ENCODE peak calls at places on chromosome 18, in five cellular contexts. F, G, C, E and K are unnamed samples.

GRCh38 chr18:56233595-56233994 is 404.8 kb downstream of the TXNL1 start:
- DNase-seq in F (peak; percentile 68), C (no peak), E (no peak), G (no peak), K (peak; percentile 7)

GRCh38 chr18:25685088-25685487 is 333.1 kb upstream of the ZNF521 start:
- DNase-seq in G (no peak), F (no peak), E (no peak), C (no peak), K (no peak)

GRCh38 chr18:75211002-75211621 is 515 bp downstream of the TSHZ1 start:
- DNase-seq in G (no peak), C (peak; percentile 38), F (no peak), E (no peak), K (no peak)

GRCh38 chr18:56542488-56542887 is 95.9 kb downstream of the TXNL1 start:
- DNase-seq in F (no peak), C (no peak), G (no peak), E (no peak), K (no peak)

GRCh38 chr18:76487782-76488181 is 7.3 kb downstream of the ZNF516 start:
- DNase-seq in E (peak; percentile 17), C (no peak), F (no peak), G (no peak), K (no peak)

GRCh38 chr18:77807650-77808049 is 558.0 kb downstream of the GALR1 start:
- DNase-seq in E (no peak), C (no peak), G (no peak), F (no peak), K (no peak)

GRCh38 chr18:75438891-75439290 is 11.4 kb upstream of the SMIM21 start:
- DNase-seq in F (no peak), E (no peak), C (no peak), G (no peak), K (no peak)

GRCh38 chr18:69774831-69775230 is 172.8 kb downstream of the CD226 start:
- DNase-seq in C (no peak), F (no peak), G (no peak), E (no peak), K (no peak)

GRCh38 chr18:78296152-78296551 is 683.5 kb upstream of the SALL3 start:
- DNase-seq in C (no peak), E (no peak), G (no peak), F (no peak), K (no peak)

GRCh38 chr18:69383191-69383590 is 17.5 kb upstream of the DOK6 start:
- DNase-seq in C (no peak), E (no peak), G (no peak), F (no peak), K (no peak)

GRCh38 chr18:31498450-31499156 is 626 bp downstream of the DSG2 start:
- DNase-seq in C (no peak), E (no peak), G (no peak), F (no peak), K (no peak)

GRCh38 chr18:6557470-6558245 is 142.9 kb upstream of the L3MBTL4 start:
- DNase-seq in C (no peak), F (no peak), G (no peak), E (peak; percentile 63), K (no peak)

GRCh38 chr18:68840554-68841263 is 42.8 kb downstream of the CCDC102B start:
- DNase-seq in C (no peak), E (no peak), F (peak; percentile 80), G (no peak), K (peak; percentile 48)

GRCh38 chr18:26057208-26057821 is 33.1 kb downstream of the SS18 start:
- DNase-seq in G (no peak), F (peak; percentile 10), E (no peak), C (no peak), K (no peak)

GRCh38 chr18:26322892-26323653 is 96.8 kb downstream of the TAF4B start:
- DNase-seq in G (no peak), E (no peak), F (no peak), C (no peak), K (no peak)

GRCh38 chr18:22045221-22045918 is 124.0 kb upstream of the GATA6 start:
- DNase-seq in C (no peak), F (no peak), E (no peak), G (no peak), K (no peak)

GRCh38 chr18:47409519-47409918 is 158.1 kb upstream of the SKOR2 start:
- DNase-seq in F (no peak), E (no peak), C (no peak), G (no peak), K (no peak)

GRCh38 chr18:67363694-67364093 is 152.8 kb downstream of the DSEL start:
- DNase-seq in G (no peak), C (no peak), F (no peak), E (no peak), K (no peak)

GRCh38 chr18:29157905-29158304 is 981.0 kb upstream of the CDH2 start:
- DNase-seq in E (no peak), F (no peak), G (no peak), C (no peak), K (no peak)

GRCh38 chr18:35153609-35154273 is 87.1 kb upstream of the ZNF397 start:
- DNase-seq in E (no peak), C (no peak), G (no peak), F (no peak), K (no peak)

GRCh38 chr18:32899819-32900218 is 127.0 kb upstream of the KLHL14 start:
- DNase-seq in G (no peak), E (no peak), C (no peak), F (no peak), K (no peak)

GRCh38 chr18:79791141-79791972 is 6.4 kb upstream of the KCNG2 start:
- DNase-seq in F (peak; percentile 95), G (peak; percentile 81), C (no peak), E (no peak), K (peak; percentile 32)

GRCh38 chr18:28178720-28179119 is 1.8 kb upstream of the CDH2 start:
- DNase-seq in C (no peak), G (no peak), F (no peak), E (no peak), K (no peak)

GRCh38 chr18:48806551-48807261 is 144.1 kb downstream of the SMAD7 start:
- DNase-seq in G (peak; percentile 78), C (peak; percentile 24), F (no peak), E (no peak), K (no peak)

GRCh38 chr18:13278231-13278630 is 59.7 kb downstream of the LDLRAD4 start:
- DNase-seq in G (no peak), E (no peak), F (no peak), C (no peak), K (no peak)

GRCh38 chr18:36662000-36662399 is 166.8 kb downstream of the TPGS2 start:
- DNase-seq in C (no peak), G (no peak), E (peak; percentile 21), F (no peak), K (no peak)

GRCh38 chr18:36066731-36067117 is 635 bp downstream of the RPRD1A start:
- DNase-seq in E (no peak), F (no peak), G (no peak), C (no peak), K (no peak)

GRCh38 chr18:36378194-36378593 is 80.7 kb downstream of the FHOD3 start:
- DNase-seq in E (peak; percentile 38), F (no peak), C (no peak), G (no peak), K (no peak)

GRCh38 chr18:68428026-68428425 is 286.9 kb downstream of the TMX3 start:
- DNase-seq in F (peak; percentile 79), E (peak; percentile 8), G (no peak), C (no peak), K (peak; percentile 65)

GRCh38 chr18:25283769-25284168 is 68.2 kb downstream of the ZNF521 start:
- DNase-seq in C (no peak), G (no peak), E (no peak), F (no peak), K (no peak)

GRCh38 chr18:79585395-79586370 is 93.9 kb upstream of the CTDP1 start:
- DNase-seq in C (no peak), G (no peak), E (no peak), F (no peak), K (no peak)

GRCh38 chr18:10499230-10499629 is 26.6 kb upstream of the NAPG start:
- DNase-seq in C (no peak), F (no peak), G (no peak), E (no peak), K (no peak)

GRCh38 chr18:60235164-60235563 is 137.4 kb downstream of the MC4R start:
- DNase-seq in E (no peak), G (no peak), F (no peak), C (no peak), K (no peak)

GRCh38 chr18:48161201-48161910 is 230.9 kb upstream of the SMAD2 start:
- DNase-seq in G (peak; percentile 79), F (no peak), C (peak; percentile 53), E (peak; percentile 76), K (no peak)

GRCh38 chr18:37458697-37459096 is 106.9 kb downstream of the CELF4 start:
- DNase-seq in G (no peak), C (no peak), F (no peak), E (no peak), K (no peak)

GRCh38 chr18:10851824-10852225 is 297.5 kb downstream of the PIEZO2 start:
- DNase-seq in C (no peak), F (peak; percentile 33), G (no peak), E (no peak), K (peak; percentile 6)

DNA sequence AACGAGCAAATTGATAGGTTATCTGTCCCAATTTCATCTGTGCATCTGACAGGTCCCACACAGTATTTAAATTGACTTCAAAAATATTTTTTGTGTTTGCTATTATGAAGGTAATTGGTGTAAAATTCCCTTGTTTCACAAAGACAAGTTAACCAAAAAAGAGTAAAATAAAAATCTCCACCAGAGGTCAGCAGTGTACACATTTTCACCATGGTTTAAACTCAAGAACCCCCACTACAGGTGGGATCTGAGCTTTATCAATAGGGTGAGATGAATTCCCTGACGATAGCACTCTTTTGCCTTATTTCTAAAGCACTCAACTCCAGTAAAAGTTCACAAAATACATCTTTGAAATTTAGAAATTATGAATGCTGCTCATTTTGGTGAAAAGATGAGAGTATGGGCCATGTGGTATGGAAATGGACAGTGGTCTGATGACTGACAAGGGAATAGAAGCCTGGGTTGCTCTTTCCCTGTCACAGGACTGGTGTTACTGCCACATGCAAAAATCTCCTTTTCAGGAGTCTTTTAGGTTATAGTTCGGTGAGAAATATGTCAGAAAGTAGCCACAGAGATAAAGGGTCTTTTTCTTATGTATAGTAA is 68.0 kb downstream of the SERPINB8 start:
- DNase-seq in F (no peak), E (no peak), G (no peak), C (no peak), K (peak; percentile 6)
- TF ChIP-seq CTCF in F (peak; percentile 47), E (peak; percentile 54), G (peak; percentile 67), C (peak; percentile 63), K (peak; percentile 66)

DNA sequence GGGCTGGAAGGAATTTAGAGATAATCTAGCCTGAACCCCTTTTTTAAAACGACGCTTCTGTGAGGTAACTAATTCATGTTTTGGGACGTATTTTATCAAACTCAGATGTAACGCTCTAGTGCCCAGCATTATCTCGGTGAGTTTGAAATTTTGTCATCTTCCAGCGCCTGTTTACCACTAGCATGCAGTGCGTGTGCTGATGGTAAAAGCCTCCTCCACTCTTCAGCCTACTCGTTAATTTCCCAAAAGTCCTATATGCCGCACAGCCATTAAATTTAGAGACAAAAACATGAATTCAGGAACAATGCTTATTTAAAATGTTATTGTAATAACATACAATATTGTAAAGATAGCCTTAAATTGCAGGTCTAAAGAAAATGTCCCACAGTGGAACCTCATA is 2.8 kb downstream of the ZCCHC2 start:
- DNase-seq in E (no peak), C (no peak), G (no peak), F (no peak), K (no peak)
- H3K4me3 ChIP-seq in E (peak overlapping the region; percentile 62), C (peak overlapping the region; percentile 86), G (peak overlapping the region; percentile 80), F (no peak overlapping the region), K (peak overlapping the region; percentile 92)

GRCh38 chr18:45571714-45572113 is 43.6 kb upstream of the SLC14A2 start:
- DNase-seq in E (no peak), C (no peak), G (no peak), F (no peak), K (no peak)
- TF ChIP-seq CTCF in E (peak; percentile 17), C (no peak), G (no peak), F (peak; percentile 27), K (peak; percentile 58)

GRCh38 chr18:58897994-58898393 is 33.3 kb downstream of the ZNF532 start:
- DNase-seq in C (no peak), G (no peak), F (no peak), E (no peak), K (no peak)
- H3K4me3 ChIP-seq in C (no peak overlapping the region), G (no peak overlapping the region), F (no peak overlapping the region), E (no peak overlapping the region), K (no peak overlapping the region)